ENCODE peak calls at places on chromosomes 7 and 10, in nine cellular contexts. G is stimulated activated CD4-positive, alpha-beta T cell treated with anti-CD3 and anti-CD28 coated beads, Interleukin-4, amount 100 ng/mL, for 48 hours; F is T-cell; B is MV-4-11; Z is substantia nigra; M is nucleus accumbens; C is bronchial epithelial cell; E is GM13976; A is GM12865. L is an unnamed sample.

GRCh38 chr10:91190388-91190870 is 30.0 kb upstream of the PCGF5 start:
- DNase-seq in B (peak; percentile 15), G (no peak), A (no peak), M (no peak), C (no peak), E (peak; percentile 28), F (no peak), Z (no peak), L (no peak)

GRCh38 chr10:127082651-127083050 is 113.7 kb downstream of the INSYN2A start:
- DNase-seq in G (no peak), B (no peak), A (no peak), E (no peak), F (no peak), C (no peak), M (no peak), Z (no peak), L (no peak)

GRCh38 chr10:3452234-3452633 is 279.7 kb upstream of the PITRM1 start:
- DNase-seq in M (no peak), F (no peak), B (no peak), Z (no peak), C (no peak), E (no peak), A (peak; percentile 31), G (no peak), L (peak; percentile 28)

GRCh38 chr7:27918503-27918902 is 178.5 kb downstream of the TAX1BP1 start:
- DNase-seq in F (no peak), B (no peak), E (no peak), M (no peak), Z (no peak), A (no peak), G (no peak), C (no peak), L (no peak)

GRCh38 chr7:2521952-2522591 is 2.5 kb downstream of the LFNG start:
- DNase-seq in C (no peak), G (no peak), A (peak; percentile 52), Z (peak; percentile 46), E (no peak), B (peak; percentile 61), F (peak; percentile 69), M (no peak), L (no peak)

GRCh38 chr7:101553018-101553770 is 75.9 kb downstream of the MYL10 start:
- DNase-seq in F (no peak), E (peak; percentile 21), M (no peak), B (no peak), A (no peak), C (no peak), G (no peak), Z (no peak), L (no peak)

GRCh38 chr7:31432831-31433340 is 81.0 kb upstream of the ITPRID1 start:
- DNase-seq in G (no peak), F (no peak), Z (no peak), A (no peak), M (no peak), B (no peak), C (peak; percentile 73), E (no peak), L (peak; percentile 28)

GRCh38 chr10:101588879-101589278 is 758 bp downstream of the DPCD start:
- DNase-seq in A (no peak), E (peak; percentile 9), G (no peak), M (no peak), F (no peak), C (peak; percentile 42), B (no peak), Z (no peak), L (peak; percentile 49)

GRCh38 chr7:131105294-131105802 is 222.3 kb upstream of the MKLN1 start:
- DNase-seq in E (no peak), M (no peak), G (no peak), A (no peak), C (no peak), Z (peak; percentile 52), B (no peak), F (no peak), L (peak; percentile 39)

GRCh38 chr10:133342942-133343341 is 4.2 kb upstream of the PRAP1 start:
- DNase-seq in G (no peak), C (no peak), Z (no peak), M (no peak), E (no peak), A (no peak), F (no peak), B (no peak), L (no peak)

GRCh38 chr10:12340937-12341336 is 8.4 kb upstream of the CAMK1D start:
- DNase-seq in C (no peak), F (no peak), B (no peak), G (no peak), A (no peak), M (no peak), Z (no peak), E (no peak), L (no peak)

GRCh38 chr10:116566932-116567331 is 21.2 kb downstream of the PNLIP start:
- DNase-seq in F (no peak), M (no peak), A (no peak), B (no peak), G (no peak), Z (no peak), E (no peak), C (no peak), L (no peak)

GRCh38 chr7:41777894-41778596 is 75.2 kb upstream of the INHBA start:
- DNase-seq in G (no peak), F (no peak), A (no peak), M (no peak), Z (no peak), B (peak; percentile 99), E (no peak), C (no peak), L (peak; percentile 23)

GRCh38 chr7:66505531-66506451 is 122.9 kb upstream of the KCTD7 start:
- DNase-seq in F (peak; percentile 35), C (no peak), A (no peak), B (no peak), M (no peak), G (no peak), E (no peak), Z (no peak), L (no peak)

GRCh38 chr7:131212114-131212513 is 115.6 kb upstream of the MKLN1 start:
- DNase-seq in F (no peak), Z (no peak), A (no peak), G (no peak), C (peak; percentile 30), M (no peak), B (no peak), E (no peak), L (peak; percentile 34)

GRCh38 chr7:68107968-68108367 is 1111.3 kb downstream of the TYW1 start:
- DNase-seq in B (peak; percentile 10), G (no peak), E (no peak), C (no peak), A (no peak), Z (no peak), F (no peak), M (no peak), L (no peak)

GRCh38 chr7:101951757-101952156 is 134.3 kb downstream of the CUX1 start:
- DNase-seq in C (no peak), G (no peak), F (no peak), A (no peak), M (no peak), B (no peak), Z (no peak), E (no peak), L (no peak)

GRCh38 chr10:113335603-113336002 is 217.2 kb upstream of the HABP2 start:
- DNase-seq in G (no peak), A (no peak), C (no peak), F (no peak), B (no peak), Z (no peak), E (no peak), M (no peak), L (no peak)

GRCh38 chr7:96126382-96126781 is 195.5 kb downstream of the SLC25A13 start:
- DNase-seq in F (no peak), E (no peak), M (no peak), C (no peak), B (no peak), A (no peak), Z (no peak), G (no peak), L (no peak)

GRCh38 chr10:113285291-113285690 is 267.6 kb upstream of the HABP2 start:
- DNase-seq in E (no peak), C (no peak), Z (no peak), B (no peak), M (no peak), G (no peak), A (no peak), F (no peak), L (no peak)

GRCh38 chr10:98344589-98345038 is 70.4 kb downstream of the PYROXD2 start:
- DNase-seq in F (no peak), Z (no peak), G (no peak), E (no peak), M (no peak), B (no peak), C (peak; percentile 30), A (no peak), L (no peak)

GRCh38 chr7:17523813-17524741 is 225.6 kb downstream of the AHR start:
- DNase-seq in M (no peak), Z (no peak), E (no peak), B (peak; percentile 62), C (peak; percentile 92), A (peak; percentile 39), G (no peak), F (no peak), L (no peak)

GRCh38 chr10:43409385-43410109 is 561 bp upstream of the HNRNPF start:
- DNase-seq in F (peak; percentile 71), Z (no peak), C (no peak), E (peak; percentile 41), G (no peak), B (no peak), M (no peak), A (peak; percentile 75), L (peak; percentile 22)

GRCh38 chr7:101924171-101924570 is 106.7 kb downstream of the CUX1 start:
- DNase-seq in E (no peak), C (no peak), B (peak; percentile 72), F (no peak), M (no peak), G (no peak), Z (no peak), A (no peak), L (no peak)

GRCh38 chr10:1662361-1663025 is 74.8 kb downstream of the ADARB2 start:
- DNase-seq in G (no peak), A (peak; percentile 59), Z (no peak), M (no peak), B (no peak), E (peak; percentile 53), C (no peak), F (peak; percentile 3), L (no peak)

GRCh38 chr10:68271104-68271882 is 39.4 kb upstream of the ATOH7 start:
- DNase-seq in Z (no peak), G (no peak), A (no peak), C (no peak), F (no peak), E (no peak), B (no peak), M (no peak), L (no peak)

GRCh38 chr7:43491984-43492383 is 90.9 kb upstream of the STK17A start:
- DNase-seq in C (peak; percentile 83), M (no peak), F (no peak), B (no peak), A (no peak), E (no peak), Z (no peak), G (no peak), L (no peak)

GRCh38 chr7:138070908-138071307 is 5.4 kb upstream of the AKR1D1 start:
- DNase-seq in B (no peak), F (no peak), M (no peak), E (no peak), Z (no peak), A (no peak), C (no peak), G (no peak), L (no peak)

GRCh38 chr10:113563306-113564088 is 10.6 kb downstream of the HABP2 start:
- DNase-seq in B (peak; percentile 33), G (peak; percentile 68), A (peak; percentile 75), Z (peak; percentile 48), F (peak; percentile 69), C (peak; percentile 46), E (peak; percentile 89), M (peak; percentile 55), L (peak; percentile 60)

GRCh38 chr7:112946350-112946749 is 140.3 kb downstream of the GPR85 start:
- DNase-seq in C (no peak), F (no peak), E (no peak), Z (no peak), G (no peak), B (no peak), M (no peak), A (no peak), L (no peak)